ENCODE peak calls at places on chromosomes 5 and 9, in four cellular contexts. O is T follicular helper cell, W is DMS153, M is fibroblast of the aortic adventitia. C is an unnamed sample.

GRCh38 chr5:96997265-96997859 is 61.5 kb downstream of the LNPEP start:
- DNase-seq in O (no peak), M (peak), W (peak), C (no peak)

GRCh38 chr9:78054180-78054579 is 22.6 kb upstream of the GNAQ start:
- DNase-seq in O (peak), M (no peak), W (no peak), C (peak)

GRCh38 chr5:6434737-6435136 is 13.9 kb upstream of the UBE2QL1 start:
- DNase-seq in W (peak), M (no peak), O (no peak), C (no peak)

GRCh38 chr5:67935908-67936573 is 279.5 kb upstream of the PIK3R1 start:
- DNase-seq in M (no peak), W (no peak), O (no peak), C (no peak)

GRCh38 chr5:132268698-132269551 is 11.4 kb downstream of the PDLIM4 start:
- DNase-seq in W (no peak), M (peak), O (no peak), C (no peak)

GRCh38 chr5:39870137-39870536 is 445.4 kb upstream of the DAB2 start:
- DNase-seq in O (no peak), W (no peak), M (no peak), C (no peak)

GRCh38 chr5:175711472-175712312 is 53.8 kb downstream of the HRH2 start:
- DNase-seq in O (no peak), W (no peak), M (no peak), C (no peak)

GRCh38 chr5:125085797-125086505 is 339.5 kb upstream of the ZNF608 start:
- DNase-seq in W (no peak), M (no peak), O (no peak), C (no peak)

GRCh38 chr5:51286046-51286445 is 97.2 kb upstream of the ISL1 start:
- DNase-seq in O (no peak), W (no peak), M (no peak), C (no peak)

GRCh38 chr9:80410106-80410505 is 838.3 kb downstream of the TLE4 start:
- DNase-seq in O (no peak), M (no peak), W (no peak), C (no peak)

GRCh38 chr9:133075925-133076324 is 14.1 kb downstream of the CEL start:
- DNase-seq in W (no peak), M (peak), O (no peak), C (no peak)

GRCh38 chr9:122526602-122527001 is 491 bp downstream of the OR1N1 start:
- DNase-seq in W (no peak), M (no peak), O (no peak), C (no peak)

C was measured in T-helper 22 cell.